ENCODE peak calls at places on chromosomes 12 and 14, in eight cellular contexts. A, N, T, D, U, K, J and P are unnamed samples.

GRCh38 chr14:101232340-101233015 is 328.8 kb upstream of the DIO3 start:
- DNase-seq in D (no peak), K (no peak), U (no peak), N (no peak), A (no peak), T (no peak), J (no peak), P (no peak)

GRCh38 chr12:50249464-50250229 is 33.7 kb downstream of the LIMA1 start:
- DNase-seq in T (peak), A (no peak), U (no peak), D (peak), J (no peak), K (no peak), N (no peak), P (peak)

GRCh38 chr14:52268191-52269061 is 928 bp downstream of the PTGDR start:
- DNase-seq in J (no peak), D (no peak), K (no peak), U (peak), T (no peak), N (peak), A (no peak), P (no peak)

GRCh38 chr12:5546616-5547015 is 114.7 kb downstream of the NTF3 start:
- DNase-seq in A (no peak), T (no peak), J (no peak), D (no peak), U (no peak), N (no peak), K (no peak), P (no peak)

GRCh38 chr12:92365333-92365732 is 219.7 kb upstream of the BTG1 start:
- DNase-seq in U (peak), J (no peak), T (no peak), N (no peak), D (no peak), A (no peak), K (no peak), P (no peak)

GRCh38 chr14:73467377-73467776 is 9.0 kb upstream of the NUMB start:
- DNase-seq in T (no peak), U (no peak), J (no peak), K (no peak), D (no peak), A (peak), N (no peak), P (no peak)

GRCh38 chr12:104381721-104382480 is 74.8 kb upstream of the CHST11 start:
- DNase-seq in J (peak), K (peak), A (peak), T (peak), N (peak), U (peak), D (peak), P (peak)

GRCh38 chr12:65881965-65882413 is 57.7 kb downstream of the HMGA2 start:
- DNase-seq in N (peak), U (no peak), A (peak), D (no peak), J (no peak), K (no peak), T (peak), P (peak)

GRCh38 chr12:89156324-89156723 is 196.0 kb downstream of the DUSP6 start:
- DNase-seq in D (no peak), K (peak), N (no peak), T (peak), A (no peak), J (no peak), U (no peak), P (no peak)

GRCh38 chr12:85866929-85867776 is 6.9 kb upstream of the NTS start:
- DNase-seq in K (peak), A (no peak), T (peak), D (peak), N (peak), J (no peak), U (peak), P (peak)

GRCh38 chr12:90058721-90059120 is 350.1 kb upstream of the ATP2B1 start:
- DNase-seq in D (peak), K (peak), A (no peak), N (peak), J (no peak), U (no peak), T (peak), P (no peak)

GRCh38 chr12:11757095-11757494 is 107.6 kb downstream of the ETV6 start:
- DNase-seq in A (no peak), J (no peak), N (no peak), U (no peak), K (no peak), T (no peak), D (no peak), P (no peak)

GRCh38 chr12:90959538-90960139 is 4.7 kb upstream of the CCER1 start:
- DNase-seq in K (peak), N (peak), J (no peak), T (peak), U (no peak), D (peak), A (no peak), P (peak)

GRCh38 chr14:93078830-93079229 is 36.9 kb downstream of the ITPK1 start:
- DNase-seq in D (no peak), A (no peak), T (no peak), J (no peak), N (no peak), K (no peak), U (no peak), P (no peak)

GRCh38 chr14:37583358-37584210 is 11.5 kb downstream of the FOXA1 start:
- DNase-seq in U (no peak), N (no peak), A (peak), D (peak), K (no peak), J (no peak), T (no peak), P (peak)

GRCh38 chr12:128075332-128075731 is 191.6 kb upstream of the TMEM132C start:
- DNase-seq in U (no peak), T (no peak), K (no peak), A (no peak), D (no peak), N (no peak), J (no peak), P (no peak)

GRCh38 chr12:80044694-80045046 is 54.7 kb upstream of the OTOGL start:
- DNase-seq in A (no peak), K (peak), D (peak), N (no peak), U (peak), T (peak), J (no peak), P (no peak)

GRCh38 chr12:11158885-11159444 is 12.0 kb upstream of the SMIM10L1 start:
- DNase-seq in J (no peak), T (no peak), U (no peak), K (no peak), N (no peak), A (no peak), D (no peak), P (no peak)

GRCh38 chr12:124388679-124389536 is 94.0 kb downstream of the RFLNA start:
- DNase-seq in J (peak), U (peak), N (peak), T (peak), A (peak), K (peak), D (peak), P (peak)

GRCh38 chr12:115466076-115466475 is 782.1 kb upstream of the TBX3 start:
- DNase-seq in A (no peak), U (no peak), K (no peak), N (no peak), T (no peak), J (no peak), D (no peak), P (no peak)

GRCh38 chr12:128969480-128970055 is 116.3 kb downstream of the GLT1D1 start:
- DNase-seq in K (no peak), J (peak), D (peak), N (no peak), U (peak), T (no peak), A (peak), P (peak)

GRCh38 chr14:34867199-34867598 is 8.0 kb downstream of the BAZ1A start:
- DNase-seq in J (no peak), U (no peak), D (no peak), T (no peak), A (no peak), N (no peak), K (no peak), P (no peak)

GRCh38 chr14:86961106-86961716 is 1031.8 kb downstream of the GALC start:
- DNase-seq in U (no peak), J (no peak), D (peak), N (no peak), K (peak), T (no peak), A (no peak), P (no peak)

GRCh38 chr12:48851883-48852733 is at the start of gene DDX23:
- DNase-seq in A (peak), D (peak), N (peak), U (peak), J (peak), K (peak), T (peak), P (peak)
- TF ChIP-seq CTCF in A (no peak), D (no peak), N (no peak), U (no peak), J (no peak), K (no peak), T (no peak), P (no peak)

GRCh38 chr12:121296618-121297476 is at the start of gene CAMKK2:
- DNase-seq in T (peak), D (peak), U (peak), K (peak), N (peak), A (peak), J (peak), P (peak)
- TF ChIP-seq CTCF in T (peak), D (peak), U (no peak), K (peak), N (peak), A (peak), J (peak), P (peak)

GRCh38 chr14:102982852-102983470 is 60.5 kb downstream of the AMN start:
- DNase-seq in K (no peak), D (no peak), N (no peak), U (no peak), T (no peak), J (no peak), A (no peak), P (no peak)
- TF ChIP-seq CTCF in K (no peak), D (peak), N (no peak), U (no peak), T (no peak), J (no peak), A (no peak), P (no peak)

DNA sequence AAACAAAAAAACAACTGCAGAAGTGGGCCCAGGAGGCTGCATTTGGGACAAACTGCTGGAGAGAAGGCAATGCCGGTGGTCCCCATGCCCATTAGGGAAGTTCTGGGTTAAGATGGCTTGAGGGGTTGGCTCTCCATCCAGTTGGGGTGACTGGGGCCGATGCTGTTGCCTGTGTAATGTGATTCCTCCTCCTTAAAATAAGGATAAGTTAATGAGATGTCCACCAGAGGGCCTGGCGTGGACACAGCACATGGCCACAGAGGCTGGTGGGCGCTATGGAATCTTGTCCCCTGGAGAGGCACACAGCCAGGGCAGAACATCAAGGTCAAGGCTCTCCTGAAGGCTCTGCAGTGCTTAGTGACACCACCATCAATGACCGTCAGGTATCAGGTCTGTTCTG is 1.0 kb upstream of the TESC start:
- DNase-seq in U (no peak), K (no peak), N (no peak), A (peak), T (no peak), D (peak), J (no peak), P (peak)
- TF ChIP-seq CTCF in U (peak), K (no peak), N (peak), A (peak), T (no peak), D (peak), J (no peak), P (no peak)